ENCODE peak calls at places on chromosomes 13 and 19, in seven cellular contexts. O is HepG2; V is body of pancreas; W is AG04450; K is adrenal gland; D is AG09309; H is CD8-positive, alpha-beta T cell. Y is an unnamed sample.
A peak's percentile ranks its signal among the peaks of the same experiment; 100 is the strongest.

GRCh38 chr19:13150187-13150918 is at the start of the genes IER2 and STX10:
- DNase-seq in D (peak; percentile 84), V (peak; percentile 95), K (peak; percentile 96), O (peak; percentile 91), H (peak; percentile 94), W (peak; percentile 86), Y (no peak)

GRCh38 chr19:31350693-31351211 is 1.5 kb upstream of the TSHZ3 start:
- DNase-seq in K (peak; percentile 61), W (no peak), H (no peak), D (no peak), O (no peak), V (peak; percentile 62), Y (no peak)

GRCh38 chr13:72970956-72971355 is 87.8 kb upstream of the KLF5 start:
- DNase-seq in W (peak; percentile 1), V (no peak), H (no peak), K (no peak), O (no peak), D (peak; percentile 4), Y (no peak)

GRCh38 chr19:28021316-28022185 is 1191.4 kb downstream of the UQCRFS1 start:
- DNase-seq in H (no peak), D (no peak), K (no peak), V (no peak), O (no peak), W (no peak), Y (no peak)

GRCh38 chr13:27125357-27126282 is 46.0 kb downstream of the USP12 start:
- DNase-seq in V (no peak), W (no peak), D (no peak), O (peak; percentile 33), H (no peak), K (no peak), Y (no peak)

GRCh38 chr19:50252111-50252886 is 48.9 kb downstream of the MYH14 start:
- DNase-seq in W (no peak), D (no peak), O (no peak), V (peak; percentile 30), K (no peak), H (peak; percentile 30), Y (no peak)

GRCh38 chr13:42981853-42982252 is 10.2 kb downstream of the EPSTI1 start:
- DNase-seq in K (no peak), V (no peak), O (no peak), H (no peak), D (no peak), W (no peak), Y (no peak)

GRCh38 chr19:49210108-49210900 is 52.7 kb downstream of the TRPM4 start:
- DNase-seq in K (no peak), O (no peak), H (peak; percentile 18), V (peak; percentile 91), W (no peak), D (no peak), Y (no peak)

GRCh38 chr13:68056816-68057710 is 826.9 kb upstream of the PCDH9 start:
- DNase-seq in K (no peak), D (no peak), H (no peak), W (no peak), O (peak; percentile 45), V (peak; percentile 8), Y (peak; percentile 39)

GRCh38 chr13:71663431-71663830 is 203.6 kb downstream of the DACH1 start:
- DNase-seq in H (no peak), K (no peak), V (no peak), W (no peak), O (no peak), D (no peak), Y (no peak)

GRCh38 chr19:48802623-48803022 is 8.2 kb downstream of the BCAT2 start:
- DNase-seq in W (no peak), K (no peak), V (no peak), H (no peak), O (no peak), D (no peak), Y (no peak)

GRCh38 chr13:99289674-99290337 is 17.4 kb downstream of the GPR183 start:
- DNase-seq in D (no peak), W (no peak), K (no peak), O (no peak), H (peak; percentile 45), V (no peak), Y (no peak)

GRCh38 chr19:10566658-10567410 is 1.0 kb upstream of the KRI1 start:
- DNase-seq in W (no peak), H (peak; percentile 71), D (no peak), V (peak; percentile 17), K (no peak), O (no peak), Y (no peak)

GRCh38 chr19:43152217-43152616 is 34.1 kb downstream of the PSG5 start:
- DNase-seq in V (no peak), H (no peak), K (no peak), W (no peak), O (no peak), D (no peak), Y (no peak)

GRCh38 chr13:78323848-78324247 is 279.5 kb downstream of the POU4F1 start:
- DNase-seq in K (no peak), H (no peak), V (no peak), D (no peak), W (no peak), O (no peak), Y (no peak)

GRCh38 chr13:80562423-80562822 is 221.5 kb upstream of the SPRY2 start:
- DNase-seq in H (no peak), D (no peak), V (no peak), K (no peak), W (no peak), O (no peak), Y (no peak)

GRCh38 chr13:74325106-74325505 is 190.9 kb upstream of the KLF12 start:
- DNase-seq in V (peak; percentile 41), H (no peak), O (peak; percentile 53), K (no peak), D (peak; percentile 57), W (peak; percentile 67), Y (no peak)

GRCh38 chr19:16851031-16851712 is 22.0 kb downstream of the SIN3B start:
- DNase-seq in H (no peak), K (no peak), V (no peak), W (peak; percentile 18), O (no peak), D (no peak), Y (peak; percentile 39)

GRCh38 chr19:14575428-14575980 is 3.6 kb upstream of the NDUFB7 start:
- DNase-seq in W (no peak), K (no peak), V (no peak), D (no peak), O (no peak), H (no peak), Y (no peak)

GRCh38 chr13:23950736-23951510 is 53.6 kb upstream of the C1QTNF9B start:
- DNase-seq in V (no peak), O (no peak), W (no peak), K (no peak), D (no peak), H (no peak), Y (no peak)

GRCh38 chr13:46119883-46120614 is 15.2 kb upstream of the CPB2 start:
- DNase-seq in W (no peak), H (no peak), O (no peak), V (peak; percentile 60), D (no peak), K (peak; percentile 24), Y (peak; percentile 49)

GRCh38 chr13:51942189-51942588 is 69.1 kb downstream of the ATP7B start:
- DNase-seq in O (no peak), H (peak; percentile 23), V (no peak), K (no peak), D (no peak), W (no peak), Y (no peak)

GRCh38 chr19:58563034-58563573 is 4.7 kb upstream of the UBE2M start:
- DNase-seq in K (no peak), W (no peak), H (peak; percentile 31), V (peak; percentile 48), O (no peak), D (no peak), Y (no peak)

GRCh38 chr13:110915874-110916670 is 1.2 kb upstream of the ANKRD10 start:
- DNase-seq in O (peak; percentile 49), D (peak; percentile 46), V (no peak), W (no peak), K (no peak), H (no peak), Y (no peak)

GRCh38 chr19:23855676-23856075 is 59.0 kb upstream of the ZNF726 start:
- DNase-seq in O (no peak), H (no peak), K (no peak), D (no peak), W (no peak), V (no peak), Y (no peak)

GRCh38 chr19:5632241-5632612 is 9.3 kb downstream of the SAFB start:
- DNase-seq in K (no peak), W (no peak), O (no peak), D (no peak), H (no peak), V (no peak), Y (no peak)

GRCh38 chr19:35828694-35829301 is 16.2 kb upstream of the PRODH2 start:
- DNase-seq in K (peak; percentile 70), O (peak; percentile 66), W (peak; percentile 23), D (peak; percentile 3), V (peak; percentile 52), H (peak; percentile 50), Y (peak; percentile 4)

GRCh38 chr19:35830986-35831385 is 18.3 kb upstream of the PRODH2 start:
- DNase-seq in O (no peak), H (no peak), V (no peak), D (no peak), K (no peak), W (no peak), Y (no peak)

GRCh38 chr19:35833972-35834371 is 18.3 kb downstream of the NPHS1 start:
- DNase-seq in D (no peak), K (no peak), H (no peak), W (no peak), O (no peak), V (no peak), Y (no peak)

GRCh38 chr19:35832054-35832453 is 19.4 kb upstream of the PRODH2 start:
- DNase-seq in H (no peak), W (no peak), O (no peak), V (peak; percentile 60), K (no peak), D (no peak), Y (no peak)
- H3K4me3 ChIP-seq in H (no peak overlapping the region), W (no peak overlapping the region), O (no peak overlapping the region), V (no peak overlapping the region), K (no peak overlapping the region), D (no peak overlapping the region), Y (no peak overlapping the region)

DNA sequence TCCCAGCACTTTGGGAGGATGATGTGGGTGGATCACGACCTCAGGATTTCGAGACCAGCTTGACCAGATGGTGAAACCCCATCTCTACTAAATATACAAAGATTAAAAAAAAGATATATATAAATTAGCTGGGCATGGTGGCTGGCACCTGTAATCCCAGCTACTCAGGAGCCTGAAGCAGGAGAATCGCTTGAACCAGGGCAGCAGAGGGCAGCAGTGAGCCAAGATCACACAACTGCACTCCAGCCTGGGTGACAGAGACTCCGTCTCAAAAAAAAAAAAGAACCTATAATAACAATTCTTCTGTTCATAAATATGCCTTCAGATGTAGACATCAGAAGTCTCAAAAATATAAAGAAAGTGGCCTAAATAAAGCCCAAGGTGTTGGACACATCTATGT is 7.6 kb downstream of the ZNF737 start:
- DNase-seq in H (no peak), V (peak; percentile 77), W (no peak), O (no peak), D (no peak), K (no peak), Y (no peak)
- TF ChIP-seq CTCF in H (no peak), V (peak; percentile 25), W (no peak), O (no peak), D (no peak), K (peak; percentile 47), Y (no peak)

GRCh38 chr19:38209671-38210457 is 14.2 kb downstream of the DPF1 start:
- DNase-seq in W (no peak), O (no peak), K (peak; percentile 45), D (no peak), V (peak; percentile 41), H (no peak), Y (no peak)
- H3K4me3 ChIP-seq in W (peak overlapping the region; percentile 39), O (no peak overlapping the region), K (no peak overlapping the region), D (peak overlapping the region; percentile 28), V (no peak overlapping the region), H (no peak overlapping the region), Y (no peak overlapping the region)

GRCh38 chr13:97749174-97749573 is 204.3 kb upstream of the IPO5 start:
- DNase-seq in O (peak; percentile 9), W (no peak), H (no peak), V (no peak), K (no peak), D (no peak), Y (no peak)
- TF ChIP-seq CTCF in O (peak; percentile 39), W (peak; percentile 9), H (no peak), V (no peak), K (no peak), D (no peak), Y (no peak)